ENCODE peak calls at places on chromosomes 12 and 14, in five cellular contexts. G is mesothelial cell of epicardium, N is amniotic stem cell, F is HuH-7, Y is non-pigmented ciliary epithelial cell. U is an unnamed sample.

GRCh38 chr14:68391292-68392014 is 401.4 kb downstream of the ZFP36L1 start:
- DNase-seq in N (no peak), Y (no peak), G (no peak), F (no peak), U (no peak)

GRCh38 chr14:50985816-50986396 is 41.6 kb upstream of the PYGL start:
- DNase-seq in N (no peak), G (no peak), Y (no peak), F (no peak), U (no peak)

GRCh38 chr14:29759521-29760340 is 167.9 kb downstream of the PRKD1 start:
- DNase-seq in G (no peak), N (no peak), Y (no peak), F (no peak), U (no peak)

GRCh38 chr12:124626841-124627502 is 59.6 kb upstream of the NCOR2 start:
- DNase-seq in F (no peak), N (no peak), Y (no peak), G (no peak), U (no peak)

GRCh38 chr12:20415013-20415412 is 46.7 kb downstream of the PDE3A start:
- DNase-seq in F (no peak), N (no peak), Y (no peak), G (no peak), U (no peak)

GRCh38 chr14:50062438-50063039 is 53.8 kb downstream of the VCPKMT start:
- DNase-seq in F (peak), Y (peak), G (no peak), N (no peak), U (peak)

GRCh38 chr12:67957383-67957782 is 31.9 kb upstream of the IFNG-AS1 start:
- DNase-seq in Y (no peak), G (no peak), N (no peak), F (no peak), U (no peak)

GRCh38 chr12:6438345-6438744 is 6.4 kb upstream of the CD27 start:
- DNase-seq in G (no peak), N (no peak), Y (no peak), F (no peak), U (no peak)

GRCh38 chr12:7937867-7938506 is 2.0 kb upstream of the SLC2A3 start:
- DNase-seq in F (peak), Y (no peak), N (no peak), G (no peak), U (no peak)

GRCh38 chr12:123242083-123242904 is 9.1 kb downstream of the MTRFR start:
- DNase-seq in G (no peak), N (no peak), Y (no peak), F (no peak), U (no peak)

GRCh38 chr12:66647034-66647691 is 31.7 kb downstream of the GRIP1 start:
- DNase-seq in N (peak), G (no peak), F (no peak), Y (peak), U (no peak)

GRCh38 chr12:53948650-53949593 is 5.8 kb upstream of the HOXC12 start:
- DNase-seq in Y (no peak), G (no peak), N (no peak), F (peak), U (no peak)

GRCh38 chr14:58796636-58797429 is 159.1 kb downstream of the DACT1 start:
- DNase-seq in F (no peak), G (no peak), N (no peak), Y (no peak), U (no peak)

GRCh38 chr14:72256055-72256454 is 323.8 kb downstream of the RGS6 start:
- DNase-seq in G (no peak), Y (peak), F (no peak), N (no peak), U (no peak)

GRCh38 chr14:90508536-90509254 is 111.9 kb downstream of the CALM1 start:
- DNase-seq in N (no peak), G (peak), Y (no peak), F (no peak), U (no peak)

GRCh38 chr12:121791671-121792496 is 1.6 kb downstream of the RHOF start:
- DNase-seq in Y (no peak), G (no peak), F (no peak), N (no peak), U (no peak)

GRCh38 chr12:57771271-57771872 is 533 bp downstream of the METTL1 start:
- DNase-seq in Y (peak), F (peak), N (peak), G (peak), U (peak)